ENCODE peak calls at places on chromosomes 4 and X, in nine cellular contexts. One of them, this sample, is unnamed.

GRCh38 chr4:80027611-80028010 is 45.4 kb downstream of the ANTXR2 start:
- DNase-seq in stomach: no peak
- DNase-seq in A549: no peak
- DNase-seq in tibial nerve: no peak
- DNase-seq in transverse colon: no peak
- DNase-seq in K562: no peak
- DNase-seq in esophagus muscularis mucosa: no peak
- DNase-seq in sigmoid colon: no peak
- DNase-seq in upper lobe of left lung: no peak
- DNase-seq in this sample: no peak

GRCh38 chr4:74539043-74539790 is 94.3 kb downstream of the AREG start:
- DNase-seq in stomach: no peak
- DNase-seq in A549: peak; percentile 64
- DNase-seq in tibial nerve: no peak
- DNase-seq in transverse colon: no peak
- DNase-seq in K562: no peak
- DNase-seq in esophagus muscularis mucosa: no peak
- DNase-seq in sigmoid colon: no peak
- DNase-seq in upper lobe of left lung: no peak
- DNase-seq in this sample: no peak

GRCh38 chr4:2472187-2472586 is 3.3 kb downstream of the RNF4 start:
- DNase-seq in stomach: no peak
- DNase-seq in A549: no peak
- DNase-seq in tibial nerve: no peak
- DNase-seq in transverse colon: no peak
- DNase-seq in K562: no peak
- DNase-seq in esophagus muscularis mucosa: no peak
- DNase-seq in sigmoid colon: no peak
- DNase-seq in upper lobe of left lung: no peak
- DNase-seq in this sample: no peak

GRCh38 chr4:125572601-125573000 is 257.8 kb downstream of the FAT4 start:
- DNase-seq in stomach: no peak
- DNase-seq in A549: no peak
- DNase-seq in tibial nerve: no peak
- DNase-seq in transverse colon: no peak
- DNase-seq in K562: no peak
- DNase-seq in esophagus muscularis mucosa: no peak
- DNase-seq in sigmoid colon: no peak
- DNase-seq in upper lobe of left lung: no peak
- DNase-seq in this sample: no peak

GRCh38 chr4:186808635-186809018 is 85.0 kb upstream of the FAT1 start:
- DNase-seq in stomach: no peak
- DNase-seq in A549: no peak
- DNase-seq in tibial nerve: no peak
- DNase-seq in transverse colon: no peak
- DNase-seq in K562: no peak
- DNase-seq in esophagus muscularis mucosa: no peak
- DNase-seq in sigmoid colon: no peak
- DNase-seq in upper lobe of left lung: no peak
- DNase-seq in this sample: no peak

GRCh38 chr4:110612631-110613269 is 10.1 kb downstream of the PITX2 start:
- DNase-seq in stomach: no peak
- DNase-seq in A549: no peak
- DNase-seq in tibial nerve: no peak
- DNase-seq in transverse colon: no peak
- DNase-seq in K562: no peak
- DNase-seq in esophagus muscularis mucosa: no peak
- DNase-seq in sigmoid colon: no peak
- DNase-seq in upper lobe of left lung: no peak
- DNase-seq in this sample: no peak

GRCh38 chrX:153537526-153538295 is 20.3 kb downstream of the ATP2B3 start:
- DNase-seq in stomach: no peak
- DNase-seq in A549: no peak
- DNase-seq in tibial nerve: no peak
- DNase-seq in transverse colon: no peak
- DNase-seq in K562: no peak
- DNase-seq in esophagus muscularis mucosa: no peak
- DNase-seq in sigmoid colon: no peak
- DNase-seq in upper lobe of left lung: peak; percentile 43
- DNase-seq in this sample: no peak

GRCh38 chr4:146165840-146166239 is 9.7 kb upstream of the LSM6 start:
- DNase-seq in stomach: no peak
- DNase-seq in A549: peak; percentile 3
- DNase-seq in tibial nerve: no peak
- DNase-seq in transverse colon: no peak
- DNase-seq in K562: no peak
- DNase-seq in esophagus muscularis mucosa: no peak
- DNase-seq in sigmoid colon: no peak
- DNase-seq in upper lobe of left lung: no peak
- DNase-seq in this sample: no peak

GRCh38 chrX:70089575-70090297 is 27.5 kb downstream of the OTUD6A start:
- DNase-seq in stomach: no peak
- DNase-seq in A549: no peak
- DNase-seq in tibial nerve: no peak
- DNase-seq in transverse colon: no peak
- DNase-seq in K562: no peak
- DNase-seq in esophagus muscularis mucosa: no peak
- DNase-seq in sigmoid colon: no peak
- DNase-seq in upper lobe of left lung: no peak
- DNase-seq in this sample: no peak

GRCh38 chr4:1768367-1769034 is 24.6 kb upstream of the FGFR3 start:
- DNase-seq in stomach: no peak
- DNase-seq in A549: no peak
- DNase-seq in tibial nerve: no peak
- DNase-seq in transverse colon: no peak
- DNase-seq in K562: no peak
- DNase-seq in esophagus muscularis mucosa: no peak
- DNase-seq in sigmoid colon: no peak
- DNase-seq in upper lobe of left lung: no peak
- DNase-seq in this sample: no peak

GRCh38 chr4:169640261-169640880 is 20.0 kb downstream of the CLCN3 start:
- DNase-seq in stomach: no peak
- DNase-seq in A549: no peak
- DNase-seq in tibial nerve: no peak
- DNase-seq in transverse colon: no peak
- DNase-seq in K562: no peak
- DNase-seq in esophagus muscularis mucosa: no peak
- DNase-seq in sigmoid colon: no peak
- DNase-seq in upper lobe of left lung: no peak
- DNase-seq in this sample: no peak

GRCh38 chr4:169630069-169630468 is 9.7 kb downstream of the CLCN3 start:
- DNase-seq in stomach: no peak
- DNase-seq in A549: no peak
- DNase-seq in tibial nerve: no peak
- DNase-seq in transverse colon: no peak
- DNase-seq in K562: no peak
- DNase-seq in esophagus muscularis mucosa: no peak
- DNase-seq in sigmoid colon: no peak
- DNase-seq in upper lobe of left lung: no peak
- DNase-seq in this sample: no peak

DNA sequence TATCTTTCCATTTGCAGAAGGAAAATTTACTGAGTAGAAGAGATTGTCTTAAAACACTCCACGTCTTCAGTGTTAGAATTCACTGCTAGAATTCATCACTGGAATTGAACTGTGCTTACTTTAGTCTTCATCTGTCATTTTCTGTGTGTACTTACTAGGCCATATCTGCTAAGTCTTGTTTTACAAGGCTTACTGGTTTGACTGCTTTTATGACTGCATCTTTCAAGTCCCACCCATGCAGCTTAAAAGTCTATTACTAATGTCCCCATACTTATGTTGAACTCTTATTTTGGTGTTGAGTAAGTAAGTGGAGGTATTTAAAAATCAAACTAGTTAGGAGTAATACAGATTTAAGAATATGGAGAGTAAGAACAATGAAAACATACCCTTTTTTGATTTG is 14.6 kb downstream of the CLCN3 start:
- DNase-seq in stomach: no peak
- DNase-seq in A549: no peak
- DNase-seq in tibial nerve: no peak
- DNase-seq in transverse colon: no peak
- DNase-seq in K562: no peak
- DNase-seq in esophagus muscularis mucosa: no peak
- DNase-seq in sigmoid colon: no peak
- DNase-seq in upper lobe of left lung: no peak
- DNase-seq in this sample: no peak
- TF ChIP-seq EP300 in stomach: no peak
- TF ChIP-seq EP300 in A549: no peak
- TF ChIP-seq EP300 in tibial nerve: no peak
- TF ChIP-seq EP300 in transverse colon: no peak
- TF ChIP-seq EP300 in K562: no peak
- TF ChIP-seq EP300 in esophagus muscularis mucosa: no peak
- TF ChIP-seq EP300 in sigmoid colon: no peak
- TF ChIP-seq EP300 in upper lobe of left lung: no peak
- TF ChIP-seq EP300 in this sample: no peak

GRCh38 chr4:105632599-105632998 is 75.9 kb downstream of the INTS12 start:
- DNase-seq in stomach: no peak
- DNase-seq in A549: no peak
- DNase-seq in tibial nerve: no peak
- DNase-seq in transverse colon: no peak
- DNase-seq in K562: no peak
- DNase-seq in esophagus muscularis mucosa: no peak
- DNase-seq in sigmoid colon: no peak
- DNase-seq in upper lobe of left lung: no peak
- DNase-seq in this sample: no peak

GRCh38 chr4:105630670-105631655 is 77.5 kb downstream of the INTS12 start:
- DNase-seq in stomach: no peak
- DNase-seq in A549: no peak
- DNase-seq in tibial nerve: no peak
- DNase-seq in transverse colon: no peak
- DNase-seq in K562: no peak
- DNase-seq in esophagus muscularis mucosa: no peak
- DNase-seq in sigmoid colon: no peak
- DNase-seq in upper lobe of left lung: no peak
- DNase-seq in this sample: no peak

GRCh38 chr4:105634402-105634801 is 74.1 kb downstream of the INTS12 start:
- DNase-seq in stomach: no peak
- DNase-seq in A549: no peak
- DNase-seq in tibial nerve: no peak
- DNase-seq in transverse colon: no peak
- DNase-seq in K562: no peak
- DNase-seq in esophagus muscularis mucosa: no peak
- DNase-seq in sigmoid colon: no peak
- DNase-seq in upper lobe of left lung: no peak
- DNase-seq in this sample: no peak

GRCh38 chr4:105631818-105632400 is 76.6 kb downstream of the INTS12 start:
- DNase-seq in stomach: no peak
- DNase-seq in A549: no peak
- DNase-seq in tibial nerve: no peak
- DNase-seq in transverse colon: no peak
- DNase-seq in K562: no peak
- DNase-seq in esophagus muscularis mucosa: no peak
- DNase-seq in sigmoid colon: no peak
- DNase-seq in upper lobe of left lung: no peak
- DNase-seq in this sample: no peak

DNA sequence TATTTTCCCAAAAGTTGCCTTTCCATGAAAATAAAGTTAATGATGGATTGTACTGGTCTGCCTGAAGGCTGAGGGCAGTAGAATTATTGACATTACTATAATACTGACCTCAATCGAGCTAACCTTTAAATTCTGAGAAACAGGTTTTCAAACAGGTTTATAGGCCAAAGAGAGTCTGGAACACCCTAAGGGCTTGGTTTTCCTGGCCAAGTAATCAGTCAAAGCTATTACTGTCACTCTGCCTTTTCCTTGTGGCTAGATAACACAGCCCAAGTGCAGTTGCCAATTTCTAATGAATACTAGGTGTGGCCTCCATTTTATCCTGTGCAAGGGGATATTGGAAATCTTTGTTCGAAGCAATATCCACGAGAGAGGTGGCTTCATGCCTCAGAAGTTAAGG is 75.2 kb downstream of the INTS12 start:
- DNase-seq in stomach: peak; percentile 28
- DNase-seq in A549: no peak
- DNase-seq in tibial nerve: no peak
- DNase-seq in transverse colon: no peak
- DNase-seq in K562: no peak
- DNase-seq in esophagus muscularis mucosa: no peak
- DNase-seq in sigmoid colon: no peak
- DNase-seq in upper lobe of left lung: no peak
- DNase-seq in this sample: no peak
- H3K27ac ChIP-seq in stomach: peak overlapping the region; percentile 34
- H3K27ac ChIP-seq in A549: no peak overlapping the region
- H3K27ac ChIP-seq in tibial nerve: no peak overlapping the region
- H3K27ac ChIP-seq in transverse colon: no peak overlapping the region
- H3K27ac ChIP-seq in K562: no peak overlapping the region
- H3K27ac ChIP-seq in esophagus muscularis mucosa: no peak overlapping the region
- H3K27ac ChIP-seq in sigmoid colon: no peak overlapping the region
- H3K27ac ChIP-seq in upper lobe of left lung: no peak overlapping the region
- H3K27ac ChIP-seq in this sample: no peak overlapping the region

GRCh38 chr4:160175064-160175643 is 1072.3 kb downstream of the RAPGEF2 start:
- DNase-seq in stomach: no peak
- DNase-seq in A549: peak; percentile 16
- DNase-seq in tibial nerve: no peak
- DNase-seq in transverse colon: no peak
- DNase-seq in K562: no peak
- DNase-seq in esophagus muscularis mucosa: no peak
- DNase-seq in sigmoid colon: no peak
- DNase-seq in upper lobe of left lung: peak; percentile 6
- DNase-seq in this sample: no peak
- TF ChIP-seq EP300 in stomach: no peak
- TF ChIP-seq EP300 in A549: no peak
- TF ChIP-seq EP300 in tibial nerve: no peak
- TF ChIP-seq EP300 in transverse colon: no peak
- TF ChIP-seq EP300 in K562: no peak
- TF ChIP-seq EP300 in esophagus muscularis mucosa: no peak
- TF ChIP-seq EP300 in sigmoid colon: no peak
- TF ChIP-seq EP300 in upper lobe of left lung: no peak
- TF ChIP-seq EP300 in this sample: no peak

GRCh38 chr4:56752985-56753384 is 68.5 kb downstream of the SPINK2 start:
- DNase-seq in stomach: no peak
- DNase-seq in A549: no peak
- DNase-seq in tibial nerve: no peak
- DNase-seq in transverse colon: peak; percentile 63
- DNase-seq in K562: no peak
- DNase-seq in esophagus muscularis mucosa: no peak
- DNase-seq in sigmoid colon: no peak
- DNase-seq in upper lobe of left lung: no peak
- DNase-seq in this sample: no peak

GRCh38 chr4:56760194-56760593 is 61.3 kb downstream of the SPINK2 start:
- DNase-seq in stomach: no peak
- DNase-seq in A549: no peak
- DNase-seq in tibial nerve: no peak
- DNase-seq in transverse colon: no peak
- DNase-seq in K562: no peak
- DNase-seq in esophagus muscularis mucosa: no peak
- DNase-seq in sigmoid colon: no peak
- DNase-seq in upper lobe of left lung: no peak
- DNase-seq in this sample: no peak

GRCh38 chr4:56757821-56758400 is 63.6 kb downstream of the SPINK2 start:
- DNase-seq in stomach: peak; percentile 34
- DNase-seq in A549: peak; percentile 57
- DNase-seq in tibial nerve: no peak
- DNase-seq in transverse colon: peak; percentile 69
- DNase-seq in K562: no peak
- DNase-seq in esophagus muscularis mucosa: no peak
- DNase-seq in sigmoid colon: peak; percentile 83
- DNase-seq in upper lobe of left lung: no peak
- DNase-seq in this sample: no peak

GRCh38 chr4:56755901-56756300 is 65.6 kb downstream of the SPINK2 start:
- DNase-seq in stomach: no peak
- DNase-seq in A549: no peak
- DNase-seq in tibial nerve: no peak
- DNase-seq in transverse colon: no peak
- DNase-seq in K562: no peak
- DNase-seq in esophagus muscularis mucosa: no peak
- DNase-seq in sigmoid colon: no peak
- DNase-seq in upper lobe of left lung: no peak
- DNase-seq in this sample: no peak

GRCh38 chr4:56757270-56757746 is 64.2 kb downstream of the SPINK2 start:
- DNase-seq in stomach: no peak
- DNase-seq in A549: no peak
- DNase-seq in tibial nerve: no peak
- DNase-seq in transverse colon: peak; percentile 55
- DNase-seq in K562: no peak
- DNase-seq in esophagus muscularis mucosa: no peak
- DNase-seq in sigmoid colon: peak; percentile 88
- DNase-seq in upper lobe of left lung: no peak
- DNase-seq in this sample: no peak
- H3K27ac ChIP-seq in stomach: peak overlapping the region; percentile 21
- H3K27ac ChIP-seq in A549: peak overlapping the region; percentile 71
- H3K27ac ChIP-seq in tibial nerve: no peak overlapping the region
- H3K27ac ChIP-seq in transverse colon: peak overlapping the region; percentile 79
- H3K27ac ChIP-seq in K562: no peak overlapping the region
- H3K27ac ChIP-seq in esophagus muscularis mucosa: no peak overlapping the region
- H3K27ac ChIP-seq in sigmoid colon: peak overlapping the region; percentile 84
- H3K27ac ChIP-seq in upper lobe of left lung: peak overlapping the region; percentile 86
- H3K27ac ChIP-seq in this sample: peak overlapping the region; percentile 65

This sample was measured in suprapubic skin.